ENCODE peak calls at places on chromosomes 6 and 20, in five cellular contexts. P is HCT116, W is kidney, F is upper lobe of right lung, N is WERI-Rb-1. Q is an unnamed sample.
A peak's percentile ranks its signal among the peaks of the same experiment; 100 is the strongest.

GRCh38 chr6:79803917-79804316 is 143.4 kb downstream of the ELOVL4 start:
- DNase-seq in P (no peak), W (no peak), F (no peak), N (no peak), Q (no peak)

GRCh38 chr6:170100046-170100445 is 190.8 kb downstream of the DLL1 start:
- DNase-seq in P (no peak), W (peak; percentile 56), F (no peak), N (no peak), Q (peak; percentile 68)

GRCh38 chr6:167142433-167142761 is 15.4 kb downstream of the GPR31 start:
- DNase-seq in P (no peak), W (no peak), F (no peak), N (no peak), Q (no peak)

GRCh38 chr20:17995967-17996819 is 27.4 kb downstream of the MGME1 start:
- DNase-seq in P (peak; percentile 26), W (no peak), F (no peak), N (no peak), Q (peak; percentile 76)

GRCh38 chr6:133241088-133241900 is at the start of gene EYA4:
- DNase-seq in P (no peak), W (peak; percentile 74), F (peak; percentile 58), N (no peak), Q (peak; percentile 62)

GRCh38 chr20:45339799-45340198 is 8.4 kb downstream of the SDC4 start:
- DNase-seq in P (no peak), W (no peak), F (no peak), N (no peak), Q (no peak)

GRCh38 chr20:23141016-23141415 is 54.9 kb upstream of the CD93 start:
- DNase-seq in P (no peak), W (peak; percentile 51), F (no peak), N (no peak), Q (no peak)

GRCh38 chr20:46572181-46572580 is 21.7 kb upstream of the OCSTAMP start:
- DNase-seq in P (no peak), W (no peak), F (no peak), N (no peak), Q (no peak)

GRCh38 chr20:23021941-23022340 is 13.2 kb upstream of the SSTR4 start:
- DNase-seq in P (no peak), W (no peak), F (no peak), N (no peak), Q (no peak)

GRCh38 chr20:38883081-38883980 is 42.9 kb upstream of the FAM83D start:
- DNase-seq in P (no peak), W (peak; percentile 74), F (peak; percentile 59), N (peak; percentile 33), Q (no peak)

GRCh38 chr20:2631228-2631627 is 21.2 kb upstream of the NOP56 start:
- DNase-seq in P (no peak), W (no peak), F (no peak), N (no peak), Q (no peak)

GRCh38 chr20:1800777-1801176 is 94.4 kb upstream of the SIRPA start:
- DNase-seq in P (no peak), W (no peak), F (no peak), N (no peak), Q (no peak)

GRCh38 chr20:46670585-46671584 is 18.4 kb downstream of the TP53RK start:
- DNase-seq in P (no peak), W (no peak), F (no peak), N (no peak), Q (no peak)

GRCh38 chr6:107180114-107180513 is 64.8 kb upstream of the BEND3 start:
- DNase-seq in P (no peak), W (no peak), F (no peak), N (no peak), Q (no peak)

GRCh38 chr6:82970853-82971252 is 94.8 kb downstream of the UBE3D start:
- DNase-seq in P (no peak), W (no peak), F (no peak), N (no peak), Q (no peak)

GRCh38 chr6:36244641-36245280 is 25.1 kb upstream of the PNPLA1 start:
- DNase-seq in P (peak; percentile 23), W (no peak), F (no peak), N (no peak), Q (no peak)

GRCh38 chr6:15663057-15663638 is 320 bp upstream of the DTNBP1 start:
- DNase-seq in P (peak; percentile 34), W (no peak), F (no peak), N (no peak), Q (peak; percentile 99)

GRCh38 chr6:41625442-41625841 is 12.8 kb upstream of the MDFI start:
- DNase-seq in P (no peak), W (no peak), F (peak; percentile 45), N (no peak), Q (peak; percentile 72)

GRCh38 chr6:132867055-132867454 is 52.7 kb downstream of the RPS12 start:
- DNase-seq in P (no peak), W (no peak), F (no peak), N (no peak), Q (no peak)

GRCh38 chr6:148980234-148980633 is 233.4 kb downstream of the UST start:
- DNase-seq in P (no peak), W (no peak), F (no peak), N (no peak), Q (no peak)

GRCh38 chr6:8177721-8178120 is 75.4 kb upstream of the EEF1E1 start:
- DNase-seq in P (no peak), W (no peak), F (no peak), N (no peak), Q (no peak)

GRCh38 chr6:149716181-149716580 is 1.7 kb downstream of the LATS1 start:
- DNase-seq in P (no peak), W (no peak), F (no peak), N (no peak), Q (no peak)

GRCh38 chr6:169145476-169145875 is 108.2 kb downstream of the THBS2 start:
- DNase-seq in P (no peak), W (no peak), F (no peak), N (no peak), Q (no peak)

GRCh38 chr20:4135385-4136077 is 120.2 kb upstream of the RNF24 start:
- DNase-seq in P (peak; percentile 96), W (peak; percentile 90), F (no peak), N (no peak), Q (peak; percentile 98)

GRCh38 chr6:8088886-8089285 is 13.5 kb downstream of the EEF1E1 start:
- DNase-seq in P (no peak), W (no peak), F (no peak), N (no peak), Q (no peak)

GRCh38 chr20:16292227-16292626 is 281.0 kb downstream of the KIF16B start:
- DNase-seq in P (no peak), W (no peak), F (no peak), N (no peak), Q (no peak)

GRCh38 chr6:112311950-112312547 is 35.1 kb upstream of the RFPL4B start:
- DNase-seq in P (no peak), W (no peak), F (no peak), N (no peak), Q (no peak)

GRCh38 chr6:1316482-1317220 is 4.8 kb downstream of the FOXQ1 start:
- DNase-seq in P (no peak), W (peak; percentile 80), F (peak; percentile 71), N (peak; percentile 34), Q (peak; percentile 88)
- TF ChIP-seq CTCF in P (no peak), W (no peak), F (no peak), N (no peak), Q (no peak)

GRCh38 chr6:44022296-44022661 is 105.0 kb downstream of the MRPL14 start:
- DNase-seq in P (no peak), W (peak; percentile 51), F (peak; percentile 45), N (peak; percentile 15), Q (peak; percentile 92)

GRCh38 chr6:44022671-44023352 is 104.4 kb downstream of the MRPL14 start:
- DNase-seq in P (no peak), W (peak; percentile 35), F (peak; percentile 34), N (peak; percentile 4), Q (peak; percentile 30)

GRCh38 chr6:44021628-44022295 is 105.5 kb downstream of the MRPL14 start:
- DNase-seq in P (no peak), W (peak; percentile 34), F (peak; percentile 28), N (peak; percentile 61), Q (no peak)

GRCh38 chr6:44020148-44020547 is 107.1 kb downstream of the MRPL14 start:
- DNase-seq in P (no peak), W (peak; percentile 67), F (peak; percentile 30), N (peak; percentile 3), Q (peak; percentile 80)

DNA sequence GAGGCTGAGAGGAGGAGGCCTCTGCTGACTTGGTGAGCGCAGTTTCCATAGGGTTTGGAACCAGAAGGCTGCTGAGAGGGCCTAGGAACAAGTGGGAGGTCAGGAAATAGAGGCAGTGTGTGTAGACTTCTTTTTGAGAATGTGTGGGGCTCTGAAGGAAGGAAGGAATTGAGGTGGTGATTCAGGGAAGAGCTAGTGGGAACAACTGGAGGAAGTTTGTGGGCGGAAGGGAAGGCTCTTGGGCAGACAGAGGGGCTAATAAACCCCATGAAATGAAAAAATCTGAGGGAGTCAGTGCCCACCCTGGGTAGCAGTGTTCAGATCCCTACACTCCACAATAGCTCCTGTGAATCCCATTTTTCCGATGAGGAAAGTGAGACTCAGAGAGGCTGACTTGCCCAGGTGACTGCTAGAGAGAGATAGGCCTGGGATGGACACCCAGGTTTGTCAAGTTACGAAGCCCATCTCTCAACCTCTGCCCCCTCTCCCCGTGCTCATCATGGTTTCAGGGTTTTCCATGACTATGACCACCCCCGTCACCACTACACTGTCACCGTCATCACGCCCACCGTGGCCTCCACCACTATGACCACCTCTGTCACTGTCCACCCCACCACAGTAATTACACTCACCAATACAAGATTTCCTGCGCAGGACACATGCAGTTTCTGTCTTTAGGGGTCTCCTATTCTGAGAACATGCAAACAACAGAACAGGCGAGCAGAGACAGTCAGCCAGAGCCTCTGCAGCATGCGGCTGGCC is 106.4 kb downstream of the MRPL14 start:
- DNase-seq in P (no peak), W (no peak), F (peak; percentile 18), N (peak; percentile 3), Q (peak; percentile 19)
- H3K27ac ChIP-seq in P (no peak overlapping the region), W (no peak overlapping the region), F (no peak overlapping the region), N (no peak overlapping the region), Q (peak overlapping the region; percentile 36)

DNA sequence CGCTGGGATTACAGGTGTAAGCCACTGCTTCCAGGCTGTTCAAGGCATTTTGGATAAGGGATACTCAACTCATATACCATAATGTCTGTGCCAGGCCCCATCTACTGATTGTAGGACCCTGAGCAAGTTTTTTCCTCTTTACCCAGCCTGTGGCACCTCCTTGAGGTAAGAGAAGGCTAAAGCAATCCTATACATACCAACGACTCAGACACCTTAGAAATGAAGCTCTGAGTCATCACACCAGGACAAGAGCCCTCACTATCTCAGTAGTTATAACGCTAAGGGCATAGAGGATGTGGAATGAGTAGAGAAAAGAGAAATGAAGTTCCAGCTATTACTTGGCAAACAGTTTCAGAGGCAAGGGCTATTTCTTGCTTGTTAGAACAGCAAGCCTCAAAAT is 16.9 kb downstream of the NDRG3 start:
- DNase-seq in P (no peak), W (no peak), F (no peak), N (no peak), Q (peak; percentile 21)
- TF ChIP-seq CTCF in P (peak; percentile 50), W (no peak), F (no peak), N (peak; percentile 54), Q (no peak)

DNA sequence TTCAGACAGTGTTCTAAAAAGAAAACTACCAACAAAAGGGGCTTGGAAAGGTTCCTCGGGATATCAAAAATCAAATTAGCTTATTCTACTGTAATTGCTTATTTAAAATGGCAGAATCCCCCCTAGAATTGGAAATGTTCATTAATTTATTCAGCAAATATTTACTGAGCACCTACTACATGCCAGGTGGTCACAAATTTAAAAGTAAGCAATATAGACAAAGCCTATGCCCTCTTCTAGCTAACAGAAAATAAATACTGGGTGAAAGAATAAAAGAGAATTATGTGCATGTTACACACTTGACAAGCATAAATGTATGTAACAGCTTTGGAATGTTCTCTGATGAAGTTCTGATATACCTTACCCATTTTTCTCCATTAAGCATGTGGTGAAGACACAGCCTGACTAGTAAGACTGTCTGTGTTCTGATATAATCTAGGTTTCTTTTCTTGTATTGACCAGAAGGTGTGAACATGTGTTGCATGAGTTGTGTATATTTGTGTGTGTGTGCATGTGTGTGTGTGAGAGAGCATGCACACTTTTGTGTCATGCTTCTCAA is 606.7 kb upstream of the CITED2 start:
- DNase-seq in P (no peak), W (no peak), F (no peak), N (no peak), Q (no peak)
- H3K27ac ChIP-seq in P (no peak overlapping the region), W (peak overlapping the region; percentile 48), F (no peak overlapping the region), N (no peak overlapping the region), Q (peak overlapping the region; percentile 85)

Q was measured in osteoblast.